ENCODE peak calls at places on chromosomes 4 and X, in six cellular contexts. A is lung; E is GM10248; G is mammary epithelial cell; N is PC-3; P is CD4-positive, alpha-beta T cell. B is an unnamed sample.
A peak's percentile ranks its signal among the peaks of the same experiment; 100 is the strongest.

GRCh38 chrX:56314334-56314733 is 82.2 kb downstream of the KLF8 start:
- DNase-seq in A (no peak), E (no peak), G (no peak), N (no peak), P (no peak), B (no peak)

GRCh38 chrX:81195712-81196111 is 6.0 kb downstream of the HMGN5 start:
- DNase-seq in A (peak; percentile 68), E (no peak), G (peak; percentile 33), N (peak; percentile 75), P (peak; percentile 33), B (peak; percentile 53)

GRCh38 chrX:1224954-1225353 is 12.5 kb upstream of the CRLF2 start:
- DNase-seq in A (no peak), E (no peak), G (no peak), N (no peak), P (no peak), B (no peak)

GRCh38 chr4:89334830-89335229 is 27.2 kb upstream of the GPRIN3 start:
- DNase-seq in A (no peak), E (no peak), G (no peak), N (no peak), P (no peak), B (no peak)

GRCh38 chrX:83588409-83588808 is 80.3 kb downstream of the POU3F4 start:
- DNase-seq in A (no peak), E (no peak), G (no peak), N (no peak), P (no peak), B (no peak)

GRCh38 chrX:41542151-41542935 is 95.2 kb downstream of the NYX start:
- DNase-seq in A (no peak), E (no peak), G (no peak), N (no peak), P (no peak), B (no peak)

GRCh38 chr4:110733901-110734300 is 111.0 kb upstream of the PITX2 start:
- DNase-seq in A (no peak), E (no peak), G (no peak), N (peak; percentile 61), P (no peak), B (no peak)

GRCh38 chrX:53266914-53267313 is 14.5 kb downstream of the IQSEC2 start:
- DNase-seq in A (no peak), E (no peak), G (no peak), N (no peak), P (no peak), B (no peak)

GRCh38 chrX:147898951-147899350 is 12.8 kb upstream of the FMR1 start:
- DNase-seq in A (no peak), E (no peak), G (no peak), N (no peak), P (no peak), B (no peak)

GRCh38 chr4:118821590-118822293 is 14.2 kb downstream of the SEC24D start:
- DNase-seq in A (no peak), E (no peak), G (no peak), N (no peak), P (no peak), B (no peak)

GRCh38 chr4:118279920-118280432 is 72.8 kb downstream of the PRSS12 start:
- DNase-seq in A (no peak), E (no peak), G (no peak), N (no peak), P (no peak), B (no peak)

GRCh38 chrX:8639949-8640348 is 92.0 kb downstream of the ANOS1 start:
- DNase-seq in A (no peak), E (no peak), G (no peak), N (no peak), P (no peak), B (peak; percentile 45)

DNA sequence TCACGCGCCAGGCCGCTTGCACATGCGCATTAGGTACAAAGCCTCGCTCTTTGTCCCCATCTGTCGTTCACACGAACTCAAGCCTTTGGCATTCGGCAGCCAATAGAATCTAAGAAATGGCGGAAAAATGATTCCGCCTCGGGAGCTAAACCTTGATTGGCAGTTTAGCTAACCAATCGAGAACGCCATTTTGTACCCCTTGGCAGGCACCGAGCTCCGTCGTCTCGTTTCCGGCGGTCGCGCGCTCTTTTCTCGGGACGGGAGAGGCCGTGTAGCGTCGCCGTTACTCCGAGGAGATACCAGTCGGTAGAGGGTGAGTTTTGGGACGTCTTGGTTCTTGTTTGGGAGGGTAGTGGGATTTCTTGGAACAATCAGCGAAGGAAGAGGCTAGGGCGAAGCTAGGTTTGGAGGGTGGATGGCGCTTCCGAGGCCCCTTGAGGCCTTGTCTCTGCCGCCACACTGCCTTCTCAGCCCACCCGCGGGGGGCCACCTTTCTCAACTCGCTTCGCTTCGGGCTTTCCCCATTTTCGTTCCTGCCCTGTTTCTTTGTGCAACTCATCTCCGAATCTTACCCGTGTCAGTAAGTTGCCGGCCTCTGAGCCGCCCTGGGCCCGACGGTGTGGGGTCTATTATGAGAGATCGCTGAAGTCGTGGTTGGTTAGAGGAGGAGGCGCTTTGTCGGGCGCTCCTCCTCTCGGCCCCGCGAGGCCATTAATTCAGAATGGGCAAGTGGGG is at the start of gene NONO:
- DNase-seq in A (peak; percentile 94), E (peak; percentile 88), G (peak; percentile 97), N (peak; percentile 99), P (peak; percentile 73), B (peak; percentile 74)
- TF ChIP-seq CTCF in A (no peak), E (no peak), G (peak; percentile 27), N (peak; percentile 17), P (no peak), B (no peak)

DNA sequence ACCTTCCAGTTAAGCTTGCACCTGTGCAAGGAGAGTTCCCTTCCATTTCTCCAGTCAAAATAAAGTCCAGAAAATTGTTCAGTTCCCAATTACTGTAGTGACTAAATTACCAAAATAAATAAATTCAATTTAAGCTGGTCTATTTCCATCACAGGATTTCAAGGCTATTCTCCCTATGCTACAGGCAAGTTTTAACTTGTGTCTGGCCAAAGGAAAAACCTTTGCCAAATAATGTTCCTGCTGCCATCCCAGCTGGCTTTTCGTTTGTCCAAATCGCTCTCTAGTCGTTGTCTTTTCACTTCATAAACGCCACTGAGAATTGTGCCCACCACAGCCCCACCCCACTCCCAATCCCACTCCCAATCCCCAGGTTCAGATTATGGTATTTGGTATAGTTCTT is 2.4 kb downstream of the KCTD8 start:
- DNase-seq in A (no peak), E (no peak), G (no peak), N (no peak), P (no peak), B (no peak)
- TF ChIP-seq CTCF in A (no peak), E (no peak), G (no peak), N (no peak), P (no peak), B (no peak)

GRCh38 chrX:73850124-73851013 is 287.4 kb downstream of the CHIC1 start:
- DNase-seq in A (peak; percentile 37), E (peak; percentile 20), G (peak; percentile 35), N (peak; percentile 58), P (no peak), B (no peak)
- TF ChIP-seq CTCF in A (no peak), E (no peak), G (peak; percentile 51), N (peak; percentile 54), P (no peak), B (peak; percentile 41)

GRCh38 chr4:186946682-186947294 is 223.1 kb upstream of the FAT1 start:
- DNase-seq in A (no peak), E (no peak), G (no peak), N (peak; percentile 81), P (no peak), B (no peak)
- TF ChIP-seq CTCF in A (no peak), E (no peak), G (peak; percentile 33), N (peak; percentile 75), P (no peak), B (peak; percentile 54)

B was measured in neural crest cell.